ENCODE peak calls at places on chromosomes 3 and 15, in four cellular contexts. C is CD4-positive, alpha-beta T cell; O is uterus; H is progenitor cell of endocrine pancreas. R is an unnamed sample.

GRCh38 chr3:52231502-52232278 is 6.2 kb upstream of the TLR9 start:
- DNase-seq in C (peak), O (peak), H (peak), R (peak)

GRCh38 chr15:63367390-63367789 is 14.3 kb downstream of the CA12 start:
- DNase-seq in C (no peak), O (no peak), H (no peak), R (no peak)

GRCh38 chr15:72786946-72787345 is 3.4 kb upstream of the ADPGK start:
- DNase-seq in C (no peak), H (no peak), O (no peak), R (no peak)

GRCh38 chr3:72571052-72571451 is 277.2 kb downstream of the SHQ1 start:
- DNase-seq in C (no peak), H (no peak), O (no peak), R (no peak)

GRCh38 chr15:67381416-67382045 is 126.9 kb downstream of the IQCH start:
- DNase-seq in O (no peak), C (no peak), H (no peak), R (no peak)

GRCh38 chr3:145005427-145005826 is 1033.8 kb downstream of the DIPK2A start:
- DNase-seq in O (no peak), C (no peak), H (no peak), R (no peak)

GRCh38 chr15:84921121-84921520 is 36.7 kb downstream of the SLC28A1 start:
- DNase-seq in H (no peak), C (no peak), O (no peak), R (no peak)

GRCh38 chr15:90084876-90085423 is 17.3 kb downstream of the IDH2 start:
- DNase-seq in C (no peak), O (no peak), H (no peak), R (no peak)

GRCh38 chr3:96083610-96084009 is 730.8 kb upstream of the EPHA6 start:
- DNase-seq in O (no peak), H (no peak), C (no peak), R (no peak)

GRCh38 chr15:33068007-33068441 is 126.5 kb downstream of the FMN1 start:
- DNase-seq in C (no peak), O (no peak), H (no peak), R (no peak)

GRCh38 chr3:89113887-89114840 is 6.7 kb downstream of the EPHA3 start:
- DNase-seq in H (peak), O (peak), C (no peak), R (peak)

GRCh38 chr3:166685246-166685645 is 694.9 kb downstream of the ZBBX start:
- DNase-seq in O (no peak), C (no peak), H (no peak), R (no peak)
- TF ChIP-seq CTCF in O (no peak), C (no peak), H (no peak), R (no peak)

GRCh38 chr3:44661189-44661588 is 12.7 kb downstream of the ZNF35 start:
- DNase-seq in O (no peak), C (no peak), H (no peak), R (no peak)
- TF ChIP-seq CTCF in O (no peak), C (no peak), H (peak), R (peak)

DNA sequence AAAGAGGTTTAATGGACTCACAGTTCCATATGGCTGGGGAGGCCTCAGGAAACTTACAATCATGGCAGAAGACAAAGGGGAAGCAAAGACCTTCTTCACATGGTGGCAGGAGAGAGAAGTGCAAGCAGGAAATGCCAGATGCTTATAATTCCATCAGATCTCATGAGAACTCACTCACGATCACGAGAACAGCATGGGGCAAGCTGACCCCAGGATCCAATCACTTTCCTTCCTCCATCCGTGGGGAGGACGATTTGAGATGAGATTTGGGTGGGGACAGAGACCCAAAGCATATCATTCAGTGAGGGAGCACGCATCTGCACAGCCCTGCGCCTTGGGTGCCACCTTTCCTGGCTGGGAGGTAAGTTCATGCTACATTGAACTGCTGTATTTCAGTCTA is 234.1 kb upstream of the ATP10A start:
- DNase-seq in C (no peak), H (no peak), O (no peak), R (no peak)
- TF ChIP-seq CTCF in C (no peak), H (peak), O (no peak), R (no peak)

DNA sequence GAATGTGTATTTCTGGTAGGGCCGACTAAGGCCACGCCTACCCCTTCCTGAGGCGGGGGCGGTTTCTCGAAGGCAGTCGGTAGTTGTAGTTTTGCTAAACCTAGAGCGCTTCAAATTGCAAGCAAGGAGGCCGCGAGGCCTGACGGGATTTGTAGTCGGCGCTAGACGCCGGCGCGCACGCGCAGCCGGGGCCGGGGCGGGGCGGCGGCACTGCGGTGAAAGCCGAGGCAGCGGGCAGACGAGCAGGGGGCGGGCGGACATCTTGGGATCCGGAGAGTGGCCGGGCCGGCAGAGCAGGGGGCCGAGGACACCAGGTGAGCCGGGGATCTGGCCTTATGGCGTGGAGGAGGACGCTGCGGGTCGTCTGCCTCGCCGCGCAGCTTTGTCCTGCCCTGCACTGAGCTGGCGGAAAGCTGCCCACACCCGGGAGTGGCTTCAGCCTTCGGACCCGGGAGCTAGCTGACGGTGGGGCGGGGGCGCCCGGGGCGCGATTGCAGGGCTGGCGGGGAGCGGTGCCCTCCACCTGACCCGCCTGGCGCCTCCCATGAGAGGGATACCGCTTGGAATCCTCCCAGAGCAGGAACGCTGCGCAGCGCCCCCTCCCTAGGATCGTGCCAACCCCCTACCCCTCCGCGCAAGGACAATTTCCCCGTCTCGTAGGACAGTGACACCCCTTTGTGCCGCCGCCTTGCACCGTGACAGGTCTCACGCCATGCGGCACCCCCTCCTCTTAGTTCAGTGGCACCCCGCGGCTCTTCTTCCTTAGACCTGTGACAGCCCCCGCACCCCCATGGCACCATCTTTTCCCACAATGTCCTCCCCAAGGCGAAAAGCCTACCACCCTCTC is at the start of gene AP2M1:
- DNase-seq in H (peak), C (peak), O (peak), R (peak)
- TF ChIP-seq CTCF in H (peak), C (no peak), O (no peak), R (no peak)

DNA sequence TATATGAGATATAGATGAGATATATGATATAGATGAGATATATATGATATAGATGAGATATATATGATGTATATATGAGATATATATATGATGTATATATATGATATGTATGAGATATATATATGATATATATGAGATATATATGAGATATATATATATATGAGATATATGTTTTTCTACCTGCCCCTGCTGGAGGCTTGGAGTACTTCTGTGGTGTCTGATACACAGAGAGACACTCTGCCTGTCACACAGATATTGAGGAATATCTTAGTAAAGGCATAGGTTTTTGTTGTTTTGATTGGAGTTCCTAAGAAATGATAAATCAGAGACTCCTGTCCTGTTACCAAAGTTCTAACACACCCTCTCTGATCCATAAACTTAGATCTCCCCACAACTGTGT is 43.0 kb downstream of the TMEM41A start:
- DNase-seq in C (no peak), H (no peak), O (no peak), R (no peak)
- TF ChIP-seq CTCF in C (no peak), H (no peak), O (no peak), R (peak)